ENCODE peak calls at places on chromosomes 1 and 21, in seven cellular contexts. One of them, this sample, is unnamed.

GRCh38 chr1:224329842-224330753 is at the start of gene NVL:
- DNase-seq in GM06990: peak
- DNase-seq in fibroblast of pulmonary artery: peak
- DNase-seq in esophagus squamous epithelium: peak
- DNase-seq in neural crest cell: peak
- DNase-seq in A549: peak
- DNase-seq in suprapubic skin: peak
- DNase-seq in this sample: peak

GRCh38 chr1:65470766-65471165 is 50.3 kb downstream of the LEPR start:
- DNase-seq in GM06990: no peak
- DNase-seq in fibroblast of pulmonary artery: peak
- DNase-seq in esophagus squamous epithelium: no peak
- DNase-seq in neural crest cell: no peak
- DNase-seq in A549: no peak
- DNase-seq in suprapubic skin: no peak
- DNase-seq in this sample: no peak

GRCh38 chr1:87058343-87058649 is 143.9 kb downstream of the HS2ST1 start:
- DNase-seq in GM06990: no peak
- DNase-seq in fibroblast of pulmonary artery: no peak
- DNase-seq in esophagus squamous epithelium: no peak
- DNase-seq in neural crest cell: no peak
- DNase-seq in A549: no peak
- DNase-seq in suprapubic skin: no peak
- DNase-seq in this sample: no peak

GRCh38 chr1:189269011-189269410 is 1208.7 kb downstream of the BRINP3 start:
- DNase-seq in GM06990: no peak
- DNase-seq in fibroblast of pulmonary artery: peak
- DNase-seq in esophagus squamous epithelium: no peak
- DNase-seq in neural crest cell: no peak
- DNase-seq in A549: peak
- DNase-seq in suprapubic skin: no peak
- DNase-seq in this sample: no peak

GRCh38 chr1:207824691-207825090 is 72.8 kb downstream of the CD46 start:
- DNase-seq in GM06990: peak
- DNase-seq in fibroblast of pulmonary artery: peak
- DNase-seq in esophagus squamous epithelium: no peak
- DNase-seq in neural crest cell: no peak
- DNase-seq in A549: no peak
- DNase-seq in suprapubic skin: peak
- DNase-seq in this sample: no peak

GRCh38 chr1:172778461-172779455 is 119.9 kb downstream of the FASLG start:
- DNase-seq in GM06990: peak
- DNase-seq in fibroblast of pulmonary artery: peak
- DNase-seq in esophagus squamous epithelium: no peak
- DNase-seq in neural crest cell: no peak
- DNase-seq in A549: no peak
- DNase-seq in suprapubic skin: no peak
- DNase-seq in this sample: no peak

GRCh38 chr1:2124446-2125198 is 70.0 kb downstream of the FAAP20 start:
- DNase-seq in GM06990: no peak
- DNase-seq in fibroblast of pulmonary artery: no peak
- DNase-seq in esophagus squamous epithelium: no peak
- DNase-seq in neural crest cell: no peak
- DNase-seq in A549: no peak
- DNase-seq in suprapubic skin: no peak
- DNase-seq in this sample: no peak

GRCh38 chr1:28591708-28592313 is at the start of gene RAB42:
- DNase-seq in GM06990: no peak
- DNase-seq in fibroblast of pulmonary artery: no peak
- DNase-seq in esophagus squamous epithelium: no peak
- DNase-seq in neural crest cell: no peak
- DNase-seq in A549: no peak
- DNase-seq in suprapubic skin: no peak
- DNase-seq in this sample: no peak

GRCh38 chr1:56056438-56057312 is 522.7 kb downstream of the PLPP3 start:
- DNase-seq in GM06990: no peak
- DNase-seq in fibroblast of pulmonary artery: peak
- DNase-seq in esophagus squamous epithelium: no peak
- DNase-seq in neural crest cell: no peak
- DNase-seq in A549: no peak
- DNase-seq in suprapubic skin: no peak
- DNase-seq in this sample: no peak

GRCh38 chr1:196494766-196495165 is 113.5 kb downstream of the KCNT2 start:
- DNase-seq in GM06990: no peak
- DNase-seq in fibroblast of pulmonary artery: no peak
- DNase-seq in esophagus squamous epithelium: no peak
- DNase-seq in neural crest cell: no peak
- DNase-seq in A549: no peak
- DNase-seq in suprapubic skin: no peak
- DNase-seq in this sample: no peak

GRCh38 chr1:208280681-208281439 is 36.7 kb upstream of the PLXNA2 start:
- DNase-seq in GM06990: no peak
- DNase-seq in fibroblast of pulmonary artery: no peak
- DNase-seq in esophagus squamous epithelium: no peak
- DNase-seq in neural crest cell: no peak
- DNase-seq in A549: no peak
- DNase-seq in suprapubic skin: no peak
- DNase-seq in this sample: no peak

GRCh38 chr21:19993186-19993711 is 1005.0 kb upstream of the NCAM2 start:
- DNase-seq in GM06990: no peak
- DNase-seq in fibroblast of pulmonary artery: no peak
- DNase-seq in esophagus squamous epithelium: no peak
- DNase-seq in neural crest cell: no peak
- DNase-seq in A549: no peak
- DNase-seq in suprapubic skin: no peak
- DNase-seq in this sample: no peak

GRCh38 chr1:24694380-24694843 is 50.8 kb upstream of the CLIC4 start:
- DNase-seq in GM06990: peak
- DNase-seq in fibroblast of pulmonary artery: peak
- DNase-seq in esophagus squamous epithelium: no peak
- DNase-seq in neural crest cell: no peak
- DNase-seq in A549: no peak
- DNase-seq in suprapubic skin: no peak
- DNase-seq in this sample: no peak

GRCh38 chr1:160169553-160170399 is 18.4 kb downstream of the ATP1A4 start:
- DNase-seq in GM06990: peak
- DNase-seq in fibroblast of pulmonary artery: no peak
- DNase-seq in esophagus squamous epithelium: no peak
- DNase-seq in neural crest cell: peak
- DNase-seq in A549: no peak
- DNase-seq in suprapubic skin: no peak
- DNase-seq in this sample: no peak

GRCh38 chr1:47948126-47948525 is 49.1 kb downstream of the TRABD2B start:
- DNase-seq in GM06990: no peak
- DNase-seq in fibroblast of pulmonary artery: no peak
- DNase-seq in esophagus squamous epithelium: no peak
- DNase-seq in neural crest cell: no peak
- DNase-seq in A549: peak
- DNase-seq in suprapubic skin: no peak
- DNase-seq in this sample: no peak

GRCh38 chr1:147292635-147293251 is 50.3 kb downstream of the CHD1L start:
- DNase-seq in GM06990: no peak
- DNase-seq in fibroblast of pulmonary artery: peak
- DNase-seq in esophagus squamous epithelium: no peak
- DNase-seq in neural crest cell: no peak
- DNase-seq in A549: peak
- DNase-seq in suprapubic skin: no peak
- DNase-seq in this sample: no peak

GRCh38 chr1:98792123-98792522 is 130.6 kb downstream of the SNX7 start:
- DNase-seq in GM06990: no peak
- DNase-seq in fibroblast of pulmonary artery: peak
- DNase-seq in esophagus squamous epithelium: no peak
- DNase-seq in neural crest cell: no peak
- DNase-seq in A549: no peak
- DNase-seq in suprapubic skin: no peak
- DNase-seq in this sample: no peak

GRCh38 chr1:232952514-232953175 is 2.2 kb downstream of the NTPCR start:
- DNase-seq in GM06990: peak
- DNase-seq in fibroblast of pulmonary artery: peak
- DNase-seq in esophagus squamous epithelium: no peak
- DNase-seq in neural crest cell: peak
- DNase-seq in A549: peak
- DNase-seq in suprapubic skin: no peak
- DNase-seq in this sample: no peak

GRCh38 chr1:150548632-150549495 is at the start of gene ADAMTSL4:
- DNase-seq in GM06990: peak
- DNase-seq in fibroblast of pulmonary artery: peak
- DNase-seq in esophagus squamous epithelium: no peak
- DNase-seq in neural crest cell: peak
- DNase-seq in A549: peak
- DNase-seq in suprapubic skin: no peak
- DNase-seq in this sample: peak
- TF ChIP-seq CTCF in GM06990: no peak
- TF ChIP-seq CTCF in fibroblast of pulmonary artery: no peak
- TF ChIP-seq CTCF in esophagus squamous epithelium: no peak
- TF ChIP-seq CTCF in neural crest cell: peak
- TF ChIP-seq CTCF in A549: no peak
- TF ChIP-seq CTCF in suprapubic skin: no peak
- TF ChIP-seq CTCF in this sample: no peak

GRCh38 chr21:36246080-36246631 is 73.8 kb upstream of the MORC3 start:
- DNase-seq in GM06990: no peak
- DNase-seq in fibroblast of pulmonary artery: no peak
- DNase-seq in esophagus squamous epithelium: no peak
- DNase-seq in neural crest cell: no peak
- DNase-seq in A549: no peak
- DNase-seq in suprapubic skin: no peak
- DNase-seq in this sample: no peak

GRCh38 chr21:36241717-36242116 is 78.3 kb upstream of the MORC3 start:
- DNase-seq in GM06990: no peak
- DNase-seq in fibroblast of pulmonary artery: no peak
- DNase-seq in esophagus squamous epithelium: no peak
- DNase-seq in neural crest cell: no peak
- DNase-seq in A549: no peak
- DNase-seq in suprapubic skin: no peak
- DNase-seq in this sample: no peak

GRCh38 chr21:36245115-36245514 is 74.9 kb upstream of the MORC3 start:
- DNase-seq in GM06990: no peak
- DNase-seq in fibroblast of pulmonary artery: no peak
- DNase-seq in esophagus squamous epithelium: no peak
- DNase-seq in neural crest cell: no peak
- DNase-seq in A549: no peak
- DNase-seq in suprapubic skin: no peak
- DNase-seq in this sample: no peak

GRCh38 chr21:36247316-36247715 is 72.7 kb upstream of the MORC3 start:
- DNase-seq in GM06990: no peak
- DNase-seq in fibroblast of pulmonary artery: no peak
- DNase-seq in esophagus squamous epithelium: no peak
- DNase-seq in neural crest cell: no peak
- DNase-seq in A549: no peak
- DNase-seq in suprapubic skin: no peak
- DNase-seq in this sample: no peak

GRCh38 chr21:36245649-36246048 is 74.3 kb upstream of the MORC3 start:
- DNase-seq in GM06990: no peak
- DNase-seq in fibroblast of pulmonary artery: no peak
- DNase-seq in esophagus squamous epithelium: no peak
- DNase-seq in neural crest cell: no peak
- DNase-seq in A549: no peak
- DNase-seq in suprapubic skin: no peak
- DNase-seq in this sample: no peak
- TF ChIP-seq CTCF in GM06990: no peak
- TF ChIP-seq CTCF in fibroblast of pulmonary artery: no peak
- TF ChIP-seq CTCF in esophagus squamous epithelium: no peak
- TF ChIP-seq CTCF in neural crest cell: no peak
- TF ChIP-seq CTCF in A549: no peak
- TF ChIP-seq CTCF in suprapubic skin: no peak
- TF ChIP-seq CTCF in this sample: no peak

GRCh38 chr1:7186382-7187120 is 401.3 kb downstream of the CAMTA1 start:
- DNase-seq in GM06990: no peak
- DNase-seq in fibroblast of pulmonary artery: no peak
- DNase-seq in esophagus squamous epithelium: no peak
- DNase-seq in neural crest cell: no peak
- DNase-seq in A549: no peak
- DNase-seq in suprapubic skin: no peak
- DNase-seq in this sample: no peak
- TF ChIP-seq CTCF in GM06990: no peak
- TF ChIP-seq CTCF in fibroblast of pulmonary artery: no peak
- TF ChIP-seq CTCF in esophagus squamous epithelium: no peak
- TF ChIP-seq CTCF in neural crest cell: no peak
- TF ChIP-seq CTCF in A549: no peak
- TF ChIP-seq CTCF in suprapubic skin: no peak
- TF ChIP-seq CTCF in this sample: no peak

GRCh38 chr1:238089615-238090014 is 198.9 kb upstream of the ZP4 start:
- DNase-seq in GM06990: no peak
- DNase-seq in fibroblast of pulmonary artery: no peak
- DNase-seq in esophagus squamous epithelium: no peak
- DNase-seq in neural crest cell: no peak
- DNase-seq in A549: no peak
- DNase-seq in suprapubic skin: no peak
- DNase-seq in this sample: no peak

GRCh38 chr1:238088891-238089290 is 198.2 kb upstream of the ZP4 start:
- DNase-seq in GM06990: no peak
- DNase-seq in fibroblast of pulmonary artery: no peak
- DNase-seq in esophagus squamous epithelium: no peak
- DNase-seq in neural crest cell: no peak
- DNase-seq in A549: no peak
- DNase-seq in suprapubic skin: no peak
- DNase-seq in this sample: no peak
- TF ChIP-seq CTCF in GM06990: no peak
- TF ChIP-seq CTCF in fibroblast of pulmonary artery: no peak
- TF ChIP-seq CTCF in esophagus squamous epithelium: no peak
- TF ChIP-seq CTCF in neural crest cell: no peak
- TF ChIP-seq CTCF in A549: no peak
- TF ChIP-seq CTCF in suprapubic skin: no peak
- TF ChIP-seq CTCF in this sample: no peak

This sample was measured in mesothelial cell of epicardium.